ENCODE peak calls at places on chromosomes 2 and 18, in eight cellular contexts. H is colonic mucosa; G is coronary artery; J is GM04504; C is stimulated activated naive CD8-positive, alpha-beta T cell treated with anti-CD3 and anti-CD28 coated beads, Interleukin-15, Interleukin-2, amounts not matched to agents 100 U/mL and 50 U/mL, for 24 hours; E is fibroblast of mammary gland; Q is stimulated activated CD4-positive, alpha-beta T cell treated with anti-CD3 and anti-CD28 coated beads, TNF-alpha, amount 100 ng/mL, for 4 hours; B is activated T-helper 1 cell treated with anti-CD3 and anti-CD28 coated beads, Interleukin-2, amount 50 U/mL, for 16 hours. T is an unnamed sample.

GRCh38 chr2:109171444-109172334 is 42.7 kb downstream of the SH3RF3 start:
- DNase-seq in E (peak), Q (no peak), H (peak), J (peak), C (no peak), B (no peak), G (peak), T (no peak)

GRCh38 chr2:38661306-38661705 is 4.6 kb upstream of the GALM start:
- DNase-seq in C (no peak), J (no peak), E (peak), G (no peak), B (no peak), H (no peak), Q (no peak), T (no peak)

GRCh38 chr18:48831113-48831759 is 119.5 kb downstream of the SMAD7 start:
- DNase-seq in G (peak), B (no peak), Q (no peak), E (no peak), C (peak), H (no peak), J (no peak), T (no peak)

GRCh38 chr2:215316336-215316735 is 4.5 kb downstream of the ATIC start:
- DNase-seq in C (no peak), H (no peak), Q (no peak), J (no peak), G (no peak), B (no peak), E (no peak), T (no peak)

GRCh38 chr18:4004176-4004829 is 450.8 kb downstream of the DLGAP1 start:
- DNase-seq in Q (no peak), G (no peak), J (no peak), C (no peak), H (no peak), E (peak), B (no peak), T (peak)

GRCh38 chr2:126979604-126980003 is 80.9 kb downstream of the TEX51 start:
- DNase-seq in E (no peak), G (no peak), C (no peak), Q (no peak), J (no peak), H (no peak), B (no peak), T (no peak)

GRCh38 chr2:152466925-152467676 is 132.1 kb downstream of the FMNL2 start:
- DNase-seq in G (no peak), Q (no peak), C (no peak), J (no peak), H (no peak), B (no peak), E (peak), T (no peak)

GRCh38 chr2:227214622-227215041 is 50.2 kb downstream of the COL4A3 start:
- DNase-seq in J (no peak), C (no peak), B (no peak), H (no peak), G (no peak), E (no peak), Q (no peak), T (no peak)

GRCh38 chr2:200156140-200156858 is 150.2 kb upstream of the SPATS2L start:
- DNase-seq in H (no peak), E (peak), C (no peak), J (peak), G (no peak), Q (no peak), B (no peak), T (no peak)

GRCh38 chr2:128040166-128040771 is 12.4 kb upstream of the SAP130 start:
- DNase-seq in Q (no peak), H (no peak), B (no peak), E (no peak), G (no peak), C (no peak), J (no peak), T (no peak)

GRCh38 chr2:174668075-174668474 is 70.5 kb upstream of the WIPF1 start:
- DNase-seq in E (no peak), J (no peak), C (no peak), B (no peak), Q (no peak), H (no peak), G (no peak), T (no peak)

GRCh38 chr18:39199231-39199855 is 1633.7 kb upstream of the CELF4 start:
- DNase-seq in B (no peak), G (no peak), Q (no peak), C (no peak), J (no peak), E (no peak), H (no peak), T (no peak)

GRCh38 chr2:27809761-27810241 is 38.3 kb downstream of the MRPL33 start:
- DNase-seq in C (no peak), E (peak), G (no peak), Q (no peak), J (peak), B (no peak), H (no peak), T (peak)

GRCh38 chr2:199977984-199978415 is 22.6 kb downstream of the MAIP1 start:
- DNase-seq in J (no peak), G (no peak), B (no peak), E (peak), C (peak), H (peak), Q (no peak), T (no peak)

GRCh38 chr2:219887870-219888269 is 260.4 kb downstream of the SLC4A3 start:
- DNase-seq in Q (no peak), E (no peak), J (no peak), G (no peak), H (no peak), C (no peak), B (no peak), T (no peak)

GRCh38 chr18:80000877-80001276 is 12.5 kb upstream of the TXNL4A start:
- DNase-seq in C (no peak), G (no peak), H (no peak), Q (no peak), E (no peak), J (no peak), B (no peak), T (no peak)

GRCh38 chr2:219285894-219286425 is 6.8 kb downstream of the DNAJB2 start:
- DNase-seq in Q (no peak), B (no peak), C (no peak), J (no peak), G (no peak), E (peak), H (no peak), T (no peak)